ENCODE peak calls at places on chromosomes 12 and 14, in ten cellular contexts. K is cardiac fibroblast; J is HT-29; U is NCI-H1436; Z is lower leg skin; Y is naive B cell; R is ELR; G is NCI-H1694 treated with DMSO at 0.1 percent for 48 hours; V is naive thymus-derived CD8-positive, alpha-beta T cell; X is retina. S is an unnamed sample.

GRCh38 chr12:111284709-111285108 is 84.2 kb downstream of the PHETA1 start:
- DNase-seq in K (no peak), J (no peak), U (no peak), Z (no peak), Y (no peak), R (no peak), G (no peak), V (no peak), X (peak; percentile 28), S (no peak)

GRCh38 chr12:30990776-30991175 is 64.2 kb downstream of the TSPAN11 start:
- DNase-seq in K (no peak), J (no peak), U (no peak), Z (no peak), Y (no peak), R (no peak), G (peak; percentile 37), V (no peak), X (no peak), S (no peak)

GRCh38 chr12:30088259-30088995 is 304.7 kb upstream of the TMTC1 start:
- DNase-seq in K (no peak), J (no peak), U (no peak), Z (no peak), Y (no peak), R (no peak), G (no peak), V (no peak), X (no peak), S (no peak)

GRCh38 chr14:91464615-91465205 is 45.4 kb downstream of the PPP4R3A start:
- DNase-seq in K (no peak), J (no peak), U (no peak), Z (no peak), Y (no peak), R (no peak), G (no peak), V (no peak), X (peak; percentile 25), S (no peak)

GRCh38 chr14:96309907-96310330 is 53.2 kb downstream of the ATG2B start:
- DNase-seq in K (peak; percentile 4), J (no peak), U (no peak), Z (no peak), Y (no peak), R (peak; percentile 29), G (no peak), V (no peak), X (no peak), S (no peak)

GRCh38 chr14:79567306-79567705 is 644.0 kb downstream of the DIO2 start:
- DNase-seq in K (no peak), J (no peak), U (no peak), Z (no peak), Y (no peak), R (no peak), G (peak; percentile 74), V (no peak), X (no peak), S (no peak)

GRCh38 chr12:3207174-3207573 is 130.0 kb downstream of the TSPAN9 start:
- DNase-seq in K (no peak), J (no peak), U (no peak), Z (no peak), Y (no peak), R (no peak), G (peak; percentile 61), V (no peak), X (peak; percentile 51), S (no peak)

GRCh38 chr12:57237952-57238853 is 8.7 kb downstream of the SHMT2 start:
- DNase-seq in K (no peak), J (no peak), U (peak; percentile 58), Z (no peak), Y (no peak), R (no peak), G (peak; percentile 39), V (no peak), X (peak; percentile 77), S (no peak)

GRCh38 chr14:69612014-69612758 is 790 bp downstream of the SUSD6 start:
- DNase-seq in K (peak; percentile 28), J (peak; percentile 42), U (no peak), Z (no peak), Y (peak; percentile 50), R (peak; percentile 52), G (peak; percentile 53), V (peak; percentile 50), X (peak; percentile 75), S (no peak)

S was measured in ascending aorta.